ENCODE peak calls at places on chromosomes 4 and X, in nine cellular contexts. One of them, this sample, is unnamed. For H3K36me3 and H3K4me1, the result is how much of the 10 kb centered on the place peaks cover.

GRCh38 chrX:41026326-41027136 is 58.7 kb upstream of the USP9X start:
- DNase-seq in esophagus muscularis mucosa: no peak
- DNase-seq in HCT116: no peak
- DNase-seq in breast epithelium: no peak
- DNase-seq in suprapubic skin: no peak
- DNase-seq in GM23338: peak
- DNase-seq in transverse colon: no peak
- DNase-seq in prostate gland: no peak
- DNase-seq in stomach: no peak
- DNase-seq in this sample: no peak

GRCh38 chrX:2134782-2135181 is 366.0 kb downstream of the DHRSX start:
- DNase-seq in GM23338: no peak
- DNase-seq in transverse colon: no peak
- DNase-seq in HCT116: no peak
- DNase-seq in stomach: no peak
- DNase-seq in suprapubic skin: no peak
- DNase-seq in prostate gland: no peak
- DNase-seq in breast epithelium: no peak
- DNase-seq in esophagus muscularis mucosa: no peak
- DNase-seq in this sample: no peak

GRCh38 chr4:98673978-98674377 is 15.6 kb upstream of the TSPAN5 start:
- DNase-seq in prostate gland: no peak
- DNase-seq in suprapubic skin: no peak
- DNase-seq in HCT116: no peak
- DNase-seq in stomach: no peak
- DNase-seq in GM23338: no peak
- DNase-seq in esophagus muscularis mucosa: no peak
- DNase-seq in transverse colon: no peak
- DNase-seq in breast epithelium: no peak
- DNase-seq in this sample: no peak

GRCh38 chrX:100410083-100410590 is at the start of gene PCDH19:
- DNase-seq in transverse colon: peak
- DNase-seq in suprapubic skin: peak
- DNase-seq in HCT116: no peak
- DNase-seq in prostate gland: peak
- DNase-seq in stomach: peak
- DNase-seq in GM23338: peak
- DNase-seq in esophagus muscularis mucosa: no peak
- DNase-seq in breast epithelium: no peak
- DNase-seq in this sample: no peak

GRCh38 chr4:176547005-176547404 is 227.2 kb downstream of the SPCS3 start:
- DNase-seq in HCT116: no peak
- DNase-seq in breast epithelium: no peak
- DNase-seq in transverse colon: no peak
- DNase-seq in suprapubic skin: no peak
- DNase-seq in GM23338: no peak
- DNase-seq in esophagus muscularis mucosa: no peak
- DNase-seq in prostate gland: no peak
- DNase-seq in stomach: no peak
- DNase-seq in this sample: no peak

GRCh38 chrX:150476183-150476699 is 92.2 kb upstream of the MTM1 start:
- DNase-seq in prostate gland: no peak
- DNase-seq in breast epithelium: no peak
- DNase-seq in suprapubic skin: no peak
- DNase-seq in esophagus muscularis mucosa: no peak
- DNase-seq in stomach: no peak
- DNase-seq in GM23338: no peak
- DNase-seq in transverse colon: no peak
- DNase-seq in HCT116: no peak
- DNase-seq in this sample: no peak

GRCh38 chr4:55912249-55912648 is 36.5 kb upstream of the CEP135 start:
- DNase-seq in prostate gland: no peak
- DNase-seq in breast epithelium: no peak
- DNase-seq in esophagus muscularis mucosa: no peak
- DNase-seq in stomach: no peak
- DNase-seq in suprapubic skin: no peak
- DNase-seq in transverse colon: no peak
- DNase-seq in GM23338: no peak
- DNase-seq in HCT116: no peak
- DNase-seq in this sample: no peak

GRCh38 chr4:111618908-111619307 is 526.3 kb upstream of the FAM241A start:
- DNase-seq in esophagus muscularis mucosa: no peak
- DNase-seq in breast epithelium: no peak
- DNase-seq in transverse colon: no peak
- DNase-seq in prostate gland: no peak
- DNase-seq in HCT116: no peak
- DNase-seq in stomach: no peak
- DNase-seq in suprapubic skin: no peak
- DNase-seq in GM23338: no peak
- DNase-seq in this sample: no peak

GRCh38 chr4:110614173-110614948 is 8.5 kb downstream of the PITX2 start:
- DNase-seq in prostate gland: no peak
- DNase-seq in esophagus muscularis mucosa: no peak
- DNase-seq in GM23338: peak
- DNase-seq in stomach: no peak
- DNase-seq in transverse colon: no peak
- DNase-seq in breast epithelium: no peak
- DNase-seq in suprapubic skin: no peak
- DNase-seq in HCT116: no peak
- DNase-seq in this sample: no peak

GRCh38 chr4:82715731-82716617 is 82.6 kb downstream of the SCD5 start:
- DNase-seq in stomach: no peak
- DNase-seq in HCT116: no peak
- DNase-seq in transverse colon: no peak
- DNase-seq in GM23338: no peak
- DNase-seq in prostate gland: no peak
- DNase-seq in esophagus muscularis mucosa: no peak
- DNase-seq in breast epithelium: no peak
- DNase-seq in suprapubic skin: no peak
- DNase-seq in this sample: no peak

GRCh38 chr4:99723555-99724450 is 66.2 kb upstream of the C4orf54 start:
- DNase-seq in stomach: peak
- DNase-seq in suprapubic skin: no peak
- DNase-seq in prostate gland: peak
- DNase-seq in GM23338: no peak
- DNase-seq in HCT116: peak
- DNase-seq in breast epithelium: no peak
- DNase-seq in transverse colon: peak
- DNase-seq in esophagus muscularis mucosa: no peak
- DNase-seq in this sample: no peak

GRCh38 chr4:39636786-39637185 is 1.9 kb downstream of the SMIM14 start:
- DNase-seq in HCT116: no peak
- DNase-seq in transverse colon: no peak
- DNase-seq in suprapubic skin: no peak
- DNase-seq in esophagus muscularis mucosa: no peak
- DNase-seq in stomach: no peak
- DNase-seq in GM23338: no peak
- DNase-seq in prostate gland: no peak
- DNase-seq in breast epithelium: no peak
- DNase-seq in this sample: no peak

GRCh38 chr4:8278421-8279287 is 9.1 kb downstream of the HTRA3 start:
- DNase-seq in HCT116: no peak
- DNase-seq in stomach: no peak
- DNase-seq in transverse colon: no peak
- DNase-seq in suprapubic skin: peak
- DNase-seq in esophagus muscularis mucosa: no peak
- DNase-seq in breast epithelium: no peak
- DNase-seq in GM23338: no peak
- DNase-seq in prostate gland: no peak
- DNase-seq in this sample: no peak

GRCh38 chr4:163623787-163624186 is 129.3 kb downstream of the TMA16 start:
- DNase-seq in stomach: no peak
- DNase-seq in HCT116: no peak
- DNase-seq in GM23338: peak
- DNase-seq in suprapubic skin: no peak
- DNase-seq in prostate gland: no peak
- DNase-seq in transverse colon: no peak
- DNase-seq in esophagus muscularis mucosa: no peak
- DNase-seq in breast epithelium: no peak
- DNase-seq in this sample: no peak

GRCh38 chr4:92368648-92369047 is 64.9 kb downstream of the GRID2 start:
- DNase-seq in HCT116: no peak
- DNase-seq in transverse colon: no peak
- DNase-seq in GM23338: no peak
- DNase-seq in suprapubic skin: no peak
- DNase-seq in breast epithelium: no peak
- DNase-seq in stomach: no peak
- DNase-seq in prostate gland: no peak
- DNase-seq in esophagus muscularis mucosa: no peak
- DNase-seq in this sample: no peak

GRCh38 chr4:113003841-113004240 is 45.6 kb upstream of the ANK2 start:
- DNase-seq in stomach: no peak
- DNase-seq in HCT116: no peak
- DNase-seq in GM23338: no peak
- DNase-seq in prostate gland: no peak
- DNase-seq in suprapubic skin: no peak
- DNase-seq in transverse colon: no peak
- DNase-seq in breast epithelium: no peak
- DNase-seq in esophagus muscularis mucosa: no peak
- DNase-seq in this sample: no peak

GRCh38 chr4:85243857-85244256 is 231.1 kb upstream of the ARHGAP24 start:
- DNase-seq in GM23338: peak
- DNase-seq in stomach: no peak
- DNase-seq in breast epithelium: no peak
- DNase-seq in suprapubic skin: no peak
- DNase-seq in esophagus muscularis mucosa: no peak
- DNase-seq in prostate gland: no peak
- DNase-seq in HCT116: no peak
- DNase-seq in transverse colon: no peak
- DNase-seq in this sample: no peak

GRCh38 chr4:17448689-17449088 is 63.2 kb downstream of the QDPR start:
- DNase-seq in suprapubic skin: no peak
- DNase-seq in HCT116: no peak
- DNase-seq in GM23338: no peak
- DNase-seq in esophagus muscularis mucosa: no peak
- DNase-seq in transverse colon: no peak
- DNase-seq in breast epithelium: no peak
- DNase-seq in stomach: no peak
- DNase-seq in prostate gland: no peak
- DNase-seq in this sample: no peak

GRCh38 chr4:184728858-184729257 is 5.0 kb downstream of the CENPU start:
- DNase-seq in GM23338: no peak
- DNase-seq in breast epithelium: no peak
- DNase-seq in transverse colon: no peak
- DNase-seq in stomach: no peak
- DNase-seq in suprapubic skin: no peak
- DNase-seq in esophagus muscularis mucosa: no peak
- DNase-seq in HCT116: no peak
- DNase-seq in prostate gland: no peak
- DNase-seq in this sample: no peak
- H3K36me3 ChIP-seq in GM23338: under half
- H3K36me3 ChIP-seq in breast epithelium: under half
- H3K36me3 ChIP-seq in transverse colon: under half
- H3K36me3 ChIP-seq in stomach: under half
- H3K36me3 ChIP-seq in suprapubic skin: under half
- H3K36me3 ChIP-seq in esophagus muscularis mucosa: under half
- H3K36me3 ChIP-seq in HCT116: under half
- H3K36me3 ChIP-seq in prostate gland: under half
- H3K36me3 ChIP-seq in this sample: under half

DNA sequence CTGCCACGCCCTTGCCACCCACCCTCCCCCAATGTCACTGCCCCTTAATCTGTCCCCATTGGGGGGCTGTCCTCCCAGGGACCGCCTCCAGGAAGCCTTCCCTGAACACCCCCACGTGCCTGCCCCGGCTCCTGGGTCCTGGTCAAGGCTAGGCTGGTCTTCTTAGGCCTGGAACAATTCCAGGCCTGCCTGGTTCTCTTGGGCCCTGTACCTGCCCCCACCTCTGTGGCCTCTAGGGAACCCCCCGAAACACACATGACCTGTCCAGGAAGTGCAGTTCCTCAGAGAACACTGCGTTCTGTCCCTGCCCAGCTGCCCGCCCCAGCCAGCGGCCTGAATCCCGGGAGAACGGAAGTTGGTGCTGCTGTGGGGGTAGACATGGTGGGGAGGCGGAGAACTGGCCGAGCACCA is 5.1 kb downstream of the MXD4 start:
- DNase-seq in esophagus muscularis mucosa: peak
- DNase-seq in suprapubic skin: peak
- DNase-seq in GM23338: no peak
- DNase-seq in stomach: peak
- DNase-seq in transverse colon: peak
- DNase-seq in breast epithelium: peak
- DNase-seq in prostate gland: peak
- DNase-seq in HCT116: no peak
- DNase-seq in this sample: no peak
- H3K4me1 ChIP-seq in esophagus muscularis mucosa: half or more
- H3K4me1 ChIP-seq in suprapubic skin: half or more
- H3K4me1 ChIP-seq in GM23338: under half
- H3K4me1 ChIP-seq in stomach: half or more
- H3K4me1 ChIP-seq in transverse colon: half or more
- H3K4me1 ChIP-seq in breast epithelium: under half
- H3K4me1 ChIP-seq in prostate gland: under half
- H3K4me1 ChIP-seq in HCT116: under half
- H3K4me1 ChIP-seq in this sample: half or more

GRCh38 chrX:17774053-17774452 is 36.8 kb downstream of the SCML1 start:
- DNase-seq in GM23338: no peak
- DNase-seq in prostate gland: no peak
- DNase-seq in HCT116: no peak
- DNase-seq in breast epithelium: no peak
- DNase-seq in stomach: no peak
- DNase-seq in suprapubic skin: no peak
- DNase-seq in transverse colon: no peak
- DNase-seq in esophagus muscularis mucosa: peak
- DNase-seq in this sample: no peak
- TF ChIP-seq POLR2AphosphoS5 in GM23338: no peak
- TF ChIP-seq POLR2AphosphoS5 in prostate gland: no peak
- TF ChIP-seq POLR2AphosphoS5 in HCT116: no peak
- TF ChIP-seq POLR2AphosphoS5 in breast epithelium: no peak
- TF ChIP-seq POLR2AphosphoS5 in stomach: no peak
- TF ChIP-seq POLR2AphosphoS5 in suprapubic skin: no peak
- TF ChIP-seq POLR2AphosphoS5 in transverse colon: no peak
- TF ChIP-seq POLR2AphosphoS5 in esophagus muscularis mucosa: no peak
- TF ChIP-seq POLR2AphosphoS5 in this sample: no peak

DNA sequence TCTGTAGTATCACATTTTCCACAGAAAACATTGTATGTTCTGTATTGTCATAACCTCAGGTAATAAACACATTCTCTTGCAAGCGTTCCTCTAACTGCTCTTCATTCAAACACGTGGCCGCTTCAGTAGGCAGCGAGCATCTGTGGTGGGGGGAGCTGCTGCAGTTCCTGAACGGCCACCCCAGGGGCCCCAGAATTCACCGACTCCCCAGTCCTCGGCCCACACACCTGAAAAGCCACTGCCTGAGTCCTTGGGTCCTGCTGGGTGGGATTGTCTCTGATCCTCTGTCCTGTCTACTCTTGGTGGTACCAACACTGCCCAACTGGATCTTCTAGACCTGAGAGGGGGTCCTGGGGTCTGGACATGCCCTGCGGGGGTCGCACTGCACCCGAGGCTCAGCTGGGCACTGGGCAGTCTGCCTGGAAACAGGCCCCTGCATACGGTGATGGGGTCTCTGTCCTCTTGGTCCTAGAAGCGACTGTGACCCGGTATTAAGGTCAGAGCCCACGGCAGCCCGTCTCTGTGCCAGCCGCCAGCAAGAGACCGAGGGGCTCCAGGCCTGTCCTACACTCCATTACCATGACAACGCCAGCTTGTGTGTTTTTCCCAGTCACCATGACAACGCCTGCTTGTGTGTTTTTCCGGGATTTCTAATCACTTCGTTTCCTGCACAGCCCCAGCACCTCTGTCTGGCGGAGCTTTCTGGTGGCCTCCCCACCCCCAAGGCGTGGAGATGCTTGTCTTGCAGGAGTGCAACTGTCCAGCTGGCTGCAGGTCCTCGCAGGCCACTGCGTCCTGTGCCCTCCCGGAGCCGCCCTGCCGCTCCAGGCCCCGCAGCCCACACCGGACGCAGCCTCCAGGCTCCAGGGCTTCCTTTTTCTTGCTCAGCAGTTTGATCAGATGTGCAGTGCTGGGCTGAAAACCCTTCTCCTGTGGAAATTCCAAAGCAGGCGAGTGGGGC is 16.0 kb downstream of the CTBP1 start:
- DNase-seq in prostate gland: no peak
- DNase-seq in breast epithelium: no peak
- DNase-seq in transverse colon: no peak
- DNase-seq in esophagus muscularis mucosa: no peak
- DNase-seq in suprapubic skin: peak
- DNase-seq in GM23338: peak
- DNase-seq in stomach: no peak
- DNase-seq in HCT116: no peak
- DNase-seq in this sample: no peak
- H3K36me3 ChIP-seq in prostate gland: under half
- H3K36me3 ChIP-seq in breast epithelium: under half
- H3K36me3 ChIP-seq in transverse colon: under half
- H3K36me3 ChIP-seq in esophagus muscularis mucosa: under half
- H3K36me3 ChIP-seq in suprapubic skin: half or more
- H3K36me3 ChIP-seq in GM23338: under half
- H3K36me3 ChIP-seq in stomach: half or more
- H3K36me3 ChIP-seq in HCT116: under half
- H3K36me3 ChIP-seq in this sample: under half